ENCODE peak calls at places on chromosomes 12 and 14, in eight cellular contexts. U is SK-N-SH, T is HepG2, C is GM12878, S is A549, F is HCT116, K is H1, J is K562. L is an unnamed sample.

GRCh38 chr12:89333564-89334252 is 18.6 kb downstream of the DUSP6 start:
- DNase-seq in S (no peak), F (no peak), C (no peak), K (no peak), T (no peak), U (no peak), J (peak), L (peak)

GRCh38 chr14:34035934-34036250 is 85.0 kb upstream of the EGLN3 start:
- DNase-seq in F (no peak), C (no peak), K (no peak), J (no peak), S (no peak), T (no peak), U (no peak), L (no peak)

GRCh38 chr14:79279645-79280399 is 931.5 kb downstream of the DIO2 start:
- DNase-seq in S (no peak), J (no peak), U (peak), K (no peak), T (no peak), C (no peak), F (no peak), L (no peak)

GRCh38 chr14:33839193-33840076 is 111.4 kb downstream of the EGLN3 start:
- DNase-seq in T (peak), C (no peak), J (peak), U (peak), F (peak), K (no peak), S (peak), L (peak)

GRCh38 chr12:85405781-85406522 is 125.9 kb downstream of the ALX1 start:
- DNase-seq in T (no peak), F (no peak), J (no peak), U (no peak), K (no peak), S (no peak), C (no peak), L (peak)

GRCh38 chr12:121489874-121490273 is 90.0 kb downstream of the RNF34 start:
- DNase-seq in F (no peak), K (no peak), J (no peak), U (no peak), S (no peak), T (no peak), C (no peak), L (no peak)

GRCh38 chr14:68210729-68211299 is 391.2 kb downstream of the RAD51B start:
- DNase-seq in F (no peak), U (no peak), K (no peak), C (peak), T (peak), S (peak), J (peak), L (peak)

GRCh38 chr12:29782285-29782820 is 1.4 kb downstream of the TMTC1 start:
- DNase-seq in U (no peak), F (no peak), T (no peak), C (no peak), K (no peak), J (no peak), S (no peak), L (peak)

GRCh38 chr12:113190761-113191160 is 5.2 kb downstream of the RITA1 start:
- DNase-seq in S (peak), J (peak), K (no peak), T (peak), C (no peak), F (peak), U (peak), L (peak)

GRCh38 chr14:64391986-64392385 is 3.8 kb downstream of the MTHFD1 start:
- DNase-seq in U (no peak), T (no peak), F (no peak), K (no peak), C (no peak), S (no peak), J (no peak), L (no peak)

GRCh38 chr14:64391113-64391725 is 3.1 kb downstream of the MTHFD1 start:
- DNase-seq in S (no peak), J (no peak), T (no peak), C (no peak), K (peak), F (no peak), U (no peak), L (no peak)

GRCh38 chr14:64388533-64389243 is 535 bp downstream of the MTHFD1 start:
- DNase-seq in F (no peak), U (peak), K (no peak), T (peak), J (no peak), S (no peak), C (no peak), L (peak)

GRCh38 chr14:64387738-64388532 is at the start of gene MTHFD1:
- DNase-seq in C (peak), S (peak), F (peak), T (peak), U (peak), J (peak), K (peak), L (peak)

DNA sequence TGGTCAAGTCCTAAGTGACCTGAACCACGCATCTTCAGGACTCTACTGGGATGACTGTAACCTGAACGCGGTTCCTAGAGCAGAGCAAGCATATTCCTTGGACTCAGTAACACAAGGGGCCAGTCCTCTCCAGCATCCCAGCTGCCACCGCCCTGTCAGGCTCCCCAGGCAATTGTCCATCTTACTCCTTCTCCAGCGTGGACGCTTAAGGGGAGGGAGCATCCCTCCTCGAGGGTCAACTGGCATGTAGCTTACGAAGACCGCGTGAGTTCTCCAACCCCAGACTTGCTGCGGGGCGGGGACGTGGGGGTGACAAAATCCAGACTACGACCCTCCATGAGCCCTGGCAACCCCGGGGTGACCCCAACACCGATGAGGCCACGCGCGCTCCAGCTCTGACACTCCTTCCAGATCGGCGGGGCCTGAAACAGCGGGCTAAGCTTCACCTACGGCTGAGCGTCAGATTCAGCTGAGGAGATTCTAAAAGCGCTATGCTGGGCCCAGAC is 868 bp upstream of the MTHFD1 start:
- DNase-seq in F (no peak), J (peak), U (peak), S (peak), K (no peak), T (peak), C (no peak), L (no peak)
- TF ChIP-seq MAX in F (no peak), J (no peak), U (no peak), S (no peak), K (peak), T (peak), C (no peak), L (no peak)

GRCh38 chr14:74608959-74609611 is 3.0 kb downstream of the LTBP2 start:
- DNase-seq in T (peak), J (peak), K (peak), U (peak), S (peak), F (peak), C (peak), L (peak)
- H3K4me3 ChIP-seq in T (no peak), J (no peak), K (no peak), U (no peak), S (no peak), F (no peak), C (no peak), L (no peak)

DNA sequence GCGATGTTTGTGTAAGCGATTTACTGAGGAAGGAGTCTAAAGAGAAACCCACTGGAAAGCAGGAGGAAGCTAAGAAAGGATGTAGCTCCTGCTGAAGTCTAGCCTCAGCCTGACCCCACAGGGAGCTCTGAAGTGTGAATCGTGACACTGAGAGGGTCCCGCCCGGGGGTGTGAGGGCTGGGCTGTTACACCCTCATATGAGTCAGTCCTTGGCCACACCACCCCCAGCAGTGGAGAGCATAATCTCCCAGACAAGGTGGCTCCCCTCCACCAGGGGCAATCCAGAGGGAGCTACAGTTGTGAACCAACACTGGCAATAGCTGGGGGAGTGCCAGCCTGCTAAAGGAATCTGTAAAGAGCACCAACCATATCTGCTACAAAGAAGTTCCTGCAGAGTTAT is 31.5 kb downstream of the SVOP start:
- DNase-seq in C (no peak), J (no peak), S (no peak), T (no peak), K (no peak), U (no peak), F (no peak), L (no peak)
- TF ChIP-seq CTCF in C (no peak), J (no peak), S (no peak), T (no peak), K (no peak), U (no peak), F (no peak), L (no peak)

GRCh38 chr12:43544703-43545102 is 7.3 kb downstream of the ADAMTS20 start:
- DNase-seq in K (no peak), J (no peak), S (no peak), U (no peak), C (no peak), F (no peak), T (no peak), L (no peak)
- TF ChIP-seq MAX in K (no peak), J (no peak), S (no peak), U (no peak), C (no peak), F (no peak), T (no peak), L (no peak)

GRCh38 chr12:110579239-110579888 is 3.8 kb downstream of the PPTC7 start:
- DNase-seq in T (no peak), F (no peak), J (no peak), S (no peak), K (no peak), U (no peak), C (no peak), L (no peak)
- H3K4me3 ChIP-seq in T (no peak), F (peak), J (no peak), S (no peak), K (no peak), U (no peak), C (peak), L (peak)

GRCh38 chr14:104135904-104136471 is 2.4 kb upstream of the KIF26A start:
- DNase-seq in F (no peak), S (no peak), U (peak), J (no peak), K (no peak), C (no peak), T (no peak), L (no peak)
- TF ChIP-seq CTCF in F (no peak), S (peak), U (no peak), J (no peak), K (peak), C (no peak), T (no peak), L (no peak)

DNA sequence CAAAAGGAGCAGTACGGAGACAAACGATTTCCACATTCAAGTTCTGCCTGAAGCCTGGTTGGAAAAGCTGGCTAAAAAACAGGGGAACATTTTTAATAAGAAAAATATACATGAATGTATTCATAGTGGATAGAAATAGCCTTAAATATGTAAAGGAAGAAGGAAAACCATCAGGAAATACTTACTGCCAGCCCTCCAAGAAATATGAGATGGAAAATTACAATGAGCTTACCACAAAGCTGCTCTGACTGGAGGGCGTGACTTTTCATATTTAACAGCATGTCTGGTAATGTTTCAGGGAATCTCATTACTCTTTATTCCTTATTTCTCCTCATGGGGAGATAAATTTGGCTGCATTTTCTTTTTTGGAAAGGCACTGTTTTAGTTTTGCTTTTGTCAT is 75.9 kb upstream of the ZDHHC17 start:
- DNase-seq in T (no peak), C (no peak), U (peak), J (no peak), K (no peak), F (no peak), S (no peak), L (no peak)
- TF ChIP-seq MAX in T (no peak), C (no peak), U (no peak), J (no peak), K (no peak), F (no peak), S (no peak), L (no peak)

L was measured in NB4.